ENCODE peak calls at places on chromosomes 2 and 18, in nine cellular contexts. T is sigmoid colon, O is ovary, G is adrenal gland, F is breast epithelium, K is NB4, D is esophagus squamous epithelium, X is erythroblast, Q is GM12891. A is an unnamed sample.

GRCh38 chr2:180983468-180984388 is 3.3 kb downstream of the UBE2E3 start:
- DNase-seq in T (no peak), O (no peak), G (peak), F (no peak), K (peak), D (no peak), X (peak), Q (no peak), A (no peak)

GRCh38 chr2:239882781-239883180 is 142.4 kb downstream of the NDUFA10 start:
- DNase-seq in T (no peak), O (no peak), G (no peak), F (no peak), K (no peak), D (no peak), X (no peak), Q (no peak), A (no peak)

GRCh38 chr2:175726213-175726612 is 275.9 kb downstream of the LNPK start:
- DNase-seq in T (no peak), O (no peak), G (no peak), F (no peak), K (no peak), D (no peak), X (no peak), Q (no peak), A (peak)

GRCh38 chr2:43080626-43081025 is 145.8 kb downstream of the ZFP36L2 start:
- DNase-seq in T (peak), O (no peak), G (no peak), F (no peak), K (no peak), D (no peak), X (no peak), Q (no peak), A (no peak)

GRCh38 chr2:64453710-64454315 is at the start of gene LGALSL:
- DNase-seq in T (peak), O (peak), G (peak), F (peak), K (peak), D (no peak), X (no peak), Q (peak), A (peak)

GRCh38 chr2:171200469-171200868 is 39.8 kb upstream of the TLK1 start:
- DNase-seq in T (no peak), O (no peak), G (no peak), F (no peak), K (no peak), D (no peak), X (no peak), Q (no peak), A (no peak)

GRCh38 chr2:73239776-73240175 is 5.7 kb downstream of the CCT7 start:
- DNase-seq in T (no peak), O (no peak), G (peak), F (no peak), K (no peak), D (no peak), X (no peak), Q (no peak), A (no peak)

GRCh38 chr18:45423664-45424063 is 191.6 kb upstream of the SLC14A2 start:
- DNase-seq in T (no peak), O (no peak), G (no peak), F (no peak), K (no peak), D (no peak), X (no peak), Q (no peak), A (no peak)

GRCh38 chr18:51339866-51340265 is 142.4 kb upstream of the MEX3C start:
- DNase-seq in T (no peak), O (no peak), G (no peak), F (no peak), K (no peak), D (no peak), X (no peak), Q (no peak), A (no peak)

GRCh38 chr2:157174321-157174720 is 83.2 kb upstream of the GALNT5 start:
- DNase-seq in T (no peak), O (no peak), G (no peak), F (no peak), K (no peak), D (no peak), X (no peak), Q (no peak), A (no peak)

GRCh38 chr2:3692375-3692774 is 11.0 kb upstream of the DCDC2C start:
- DNase-seq in T (no peak), O (no peak), G (no peak), F (no peak), K (peak), D (no peak), X (peak), Q (no peak), A (no peak)

GRCh38 chr2:46811379-46812310 is 104.0 kb downstream of the MCFD2 start:
- DNase-seq in T (no peak), O (no peak), G (no peak), F (no peak), K (no peak), D (no peak), X (no peak), Q (no peak), A (no peak)

GRCh38 chr2:109702250-109702985 is 88.3 kb downstream of the SOWAHC start:
- DNase-seq in T (peak), O (no peak), G (no peak), F (no peak), K (no peak), D (no peak), X (no peak), Q (no peak), A (peak)

GRCh38 chr2:148957023-148957422 is 81.5 kb upstream of the LYPD6B start:
- DNase-seq in T (no peak), O (no peak), G (no peak), F (no peak), K (no peak), D (no peak), X (no peak), Q (no peak), A (no peak)

GRCh38 chr2:172084734-172085459 is 410 bp upstream of the DLX1 start:
- DNase-seq in T (peak), O (peak), G (peak), F (no peak), K (peak), D (peak), X (peak), Q (no peak), A (peak)

GRCh38 chr2:42084231-42084671 is 36.4 kb downstream of the PKDCC start:
- DNase-seq in T (peak), O (no peak), G (peak), F (no peak), K (no peak), D (no peak), X (no peak), Q (no peak), A (no peak)

GRCh38 chr2:85796549-85797262 is 42.9 kb downstream of the ATOH8 start:
- DNase-seq in T (peak), O (no peak), G (peak), F (peak), K (no peak), D (no peak), X (no peak), Q (no peak), A (no peak)

GRCh38 chr2:2664989-2665833 is 334.1 kb upstream of the MYT1L start:
- DNase-seq in T (peak), O (no peak), G (peak), F (no peak), K (peak), D (no peak), X (no peak), Q (no peak), A (peak)

GRCh38 chr2:106085441-106085911 is 108.6 kb downstream of the UXS1 start:
- DNase-seq in T (no peak), O (no peak), G (peak), F (no peak), K (peak), D (no peak), X (no peak), Q (no peak), A (no peak)

GRCh38 chr18:79068299-79068945 is 772 bp upstream of the ATP9B start:
- DNase-seq in T (no peak), O (no peak), G (peak), F (no peak), K (no peak), D (no peak), X (no peak), Q (no peak), A (no peak)

GRCh38 chr2:235669983-235670962 is 176.4 kb downstream of the AGAP1 start:
- DNase-seq in T (peak), O (peak), G (peak), F (peak), K (no peak), D (no peak), X (peak), Q (no peak), A (no peak)

DNA sequence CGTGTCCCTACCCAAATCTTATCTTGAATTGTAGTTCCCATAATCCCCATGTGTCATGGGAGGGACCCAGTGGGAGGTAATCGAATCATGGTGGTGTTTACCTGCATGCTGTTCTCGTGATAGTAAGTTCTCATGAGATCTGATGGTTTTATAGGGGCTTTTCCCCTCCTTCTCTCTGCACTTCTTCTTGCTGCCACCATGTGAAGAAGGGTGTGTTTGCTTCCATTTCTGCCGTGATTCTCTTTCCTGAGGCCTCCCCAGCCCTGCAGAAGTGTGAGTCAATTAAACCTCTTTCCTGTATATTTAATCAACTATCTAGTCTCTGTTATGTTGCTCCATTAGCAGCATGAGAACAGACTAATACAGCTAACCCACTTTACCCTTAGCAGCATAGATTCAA is 37.6 kb downstream of the CDC42EP3 start:
- DNase-seq in T (no peak), O (no peak), G (no peak), F (no peak), K (no peak), D (no peak), X (no peak), Q (no peak), A (no peak)
- TF ChIP-seq POLR2A in T (no peak), O (no peak), G (no peak), F (no peak), K (no peak), D (no peak), X (no peak), Q (peak), A (no peak)

GRCh38 chr2:140929866-140930265 is 1201.0 kb downstream of the LRP1B start:
- DNase-seq in T (no peak), O (no peak), G (no peak), F (no peak), K (no peak), D (no peak), X (no peak), Q (no peak), A (no peak)
- TF ChIP-seq POLR2A in T (no peak), O (no peak), G (no peak), F (no peak), K (no peak), D (no peak), X (no peak), Q (no peak), A (no peak)

DNA sequence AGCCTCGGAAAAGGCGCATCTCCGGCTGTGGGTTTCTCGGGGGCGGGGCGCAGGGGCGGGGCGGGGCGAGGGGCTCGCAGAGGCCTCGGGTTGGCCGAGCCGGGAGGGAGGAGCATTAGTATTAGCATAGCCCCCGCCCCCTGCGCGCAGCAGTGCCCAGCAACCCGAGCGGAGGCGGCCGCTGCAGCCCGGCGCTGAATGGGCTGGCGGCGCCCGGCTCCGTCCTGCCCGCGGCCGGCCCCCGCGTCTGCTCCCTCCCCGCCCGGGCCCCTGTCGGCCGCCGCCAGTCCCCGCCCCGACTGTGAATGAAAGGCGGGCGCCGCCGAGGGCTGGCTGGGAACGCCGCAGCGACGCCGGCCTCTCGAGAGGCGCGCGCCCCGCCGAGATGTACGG is at the start of gene EFR3B:
- DNase-seq in T (peak), O (peak), G (peak), F (peak), K (peak), D (peak), X (peak), Q (peak), A (peak)
- TF ChIP-seq POLR2A in T (no peak), O (peak), G (peak), F (no peak), K (no peak), D (no peak), X (no peak), Q (no peak), A (peak)

DNA sequence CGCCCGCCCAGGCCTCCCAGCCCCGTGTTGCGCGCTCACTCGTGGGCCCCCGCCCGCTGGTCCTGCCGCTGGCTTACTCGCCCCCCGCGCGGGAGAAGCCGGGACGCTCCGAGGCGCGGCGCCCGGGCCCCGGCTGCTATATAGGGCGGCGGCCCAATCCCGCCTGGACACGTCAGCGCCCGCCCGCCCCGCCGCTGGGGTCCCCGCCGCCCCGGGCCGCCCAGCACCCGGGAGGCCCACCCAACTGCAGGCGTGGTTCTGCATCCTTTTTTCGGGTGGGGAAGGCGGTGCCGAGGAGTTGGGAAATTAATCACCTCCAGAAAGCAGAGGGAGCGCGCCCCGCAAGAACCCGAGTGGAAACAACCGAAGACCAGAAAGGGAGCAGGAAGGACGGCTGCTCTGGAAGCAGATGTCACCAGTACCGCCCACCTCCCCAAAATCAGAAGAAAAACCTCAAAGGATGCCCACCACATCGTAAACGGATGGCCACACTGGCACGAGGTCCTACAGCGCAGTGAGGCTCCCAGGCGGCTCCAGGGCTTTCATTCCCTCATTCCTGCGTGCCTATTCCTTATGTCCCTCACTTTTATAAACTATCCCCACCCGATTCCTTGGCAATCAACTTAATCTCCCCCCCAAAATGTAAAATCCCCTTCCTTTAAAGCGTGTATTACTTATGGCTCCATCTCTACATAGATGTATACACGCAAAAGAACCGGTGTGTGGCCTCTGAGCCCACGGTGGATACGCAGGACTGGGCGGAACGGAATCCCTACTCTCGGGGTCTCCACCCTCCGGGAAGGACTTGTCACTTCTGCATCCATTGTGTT is 42.5 kb downstream of the HDLBP start:
- DNase-seq in T (peak), O (peak), G (peak), F (no peak), K (peak), D (no peak), X (peak), Q (peak), A (peak)
- TF ChIP-seq POLR2A in T (no peak), O (no peak), G (peak), F (no peak), K (peak), D (peak), X (no peak), Q (no peak), A (peak)

DNA sequence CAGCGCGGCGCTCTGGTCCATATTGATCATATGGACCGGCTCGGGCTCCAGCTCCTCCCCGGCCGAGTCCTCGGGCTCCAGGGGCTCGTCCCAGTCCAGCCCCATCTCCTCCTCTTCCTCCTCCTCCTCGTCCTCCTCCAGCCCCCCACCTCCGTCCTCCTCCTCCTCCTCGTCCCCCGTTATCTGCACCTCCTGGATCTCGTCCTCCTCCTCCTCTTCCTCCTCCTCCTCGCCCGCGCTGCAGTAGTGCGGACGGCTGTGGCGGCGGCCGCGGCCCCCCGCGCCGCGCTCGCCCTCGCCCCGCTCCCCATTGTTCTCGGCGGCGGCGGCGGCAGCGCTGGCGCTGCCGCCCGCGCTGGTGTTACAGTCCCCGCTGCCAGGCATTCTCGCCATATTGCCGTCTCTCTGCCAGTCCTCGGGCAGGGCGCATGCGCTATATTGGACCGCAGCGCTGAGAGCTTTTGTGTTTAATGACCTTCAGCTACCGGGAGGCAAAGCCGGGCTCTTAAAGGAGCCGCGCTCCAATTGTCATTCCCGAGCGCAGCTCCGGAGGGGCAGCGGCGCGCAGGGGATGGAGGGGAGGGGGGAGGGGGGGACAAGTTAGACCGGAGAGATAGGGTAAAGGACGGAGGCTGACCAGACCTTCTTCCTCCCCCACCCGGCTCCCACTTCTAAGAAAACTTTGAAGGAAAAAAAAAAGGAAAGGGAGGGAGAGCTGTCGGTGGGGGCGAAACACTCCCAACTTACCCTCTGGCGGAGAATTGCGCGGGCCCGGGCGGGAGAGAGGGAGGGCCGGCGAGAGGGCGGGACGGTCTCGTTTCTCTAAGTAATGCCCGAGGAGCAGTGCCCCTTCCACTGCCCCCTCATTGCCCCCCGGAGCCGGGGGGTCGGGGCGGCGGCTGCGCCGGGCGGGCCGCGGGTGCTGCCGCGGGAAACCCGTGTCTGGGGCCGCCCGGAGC is at the start of gene KCTD1:
- DNase-seq in T (peak), O (peak), G (peak), F (peak), K (peak), D (peak), X (peak), Q (peak), A (peak)
- TF ChIP-seq POLR2A in T (no peak), O (no peak), G (peak), F (no peak), K (no peak), D (peak), X (peak), Q (no peak), A (no peak)

GRCh38 chr2:241350878-241351639 is 5.0 kb upstream of the FARP2 start:
- DNase-seq in T (no peak), O (no peak), G (no peak), F (no peak), K (no peak), D (no peak), X (no peak), Q (no peak), A (no peak)
- TF ChIP-seq POLR2A in T (no peak), O (no peak), G (no peak), F (no peak), K (no peak), D (no peak), X (no peak), Q (no peak), A (no peak)

A was measured in H54.